ENCODE peak calls at places on chromosomes 13 and 19, in six cellular contexts. One of them, this sample, is unnamed.

GRCh38 chr13:26584713-26585112 is 27.2 kb downstream of the WASF3 start:
- DNase-seq in AG09309: peak; percentile 55
- DNase-seq in thoracic aorta: no peak
- DNase-seq in mucosa of descending colon: no peak
- DNase-seq in BJ: peak; percentile 46
- DNase-seq in endothelial cell: no peak
- DNase-seq in this sample: no peak

GRCh38 chr19:39109641-39110040 is 15.9 kb upstream of the PAK4 start:
- DNase-seq in AG09309: no peak
- DNase-seq in thoracic aorta: no peak
- DNase-seq in mucosa of descending colon: no peak
- DNase-seq in BJ: no peak
- DNase-seq in endothelial cell: no peak
- DNase-seq in this sample: no peak

GRCh38 chr19:35512831-35513230 is 618 bp downstream of the DMKN start:
- DNase-seq in AG09309: no peak
- DNase-seq in thoracic aorta: no peak
- DNase-seq in mucosa of descending colon: no peak
- DNase-seq in BJ: no peak
- DNase-seq in endothelial cell: no peak
- DNase-seq in this sample: no peak

GRCh38 chr19:294819-295686 is 3.9 kb upstream of the PLPP2 start:
- DNase-seq in AG09309: no peak
- DNase-seq in thoracic aorta: no peak
- DNase-seq in mucosa of descending colon: peak; percentile 59
- DNase-seq in BJ: no peak
- DNase-seq in endothelial cell: peak; percentile 72
- DNase-seq in this sample: no peak

GRCh38 chr19:17681505-17682125 is 6.5 kb downstream of the UNC13A start:
- DNase-seq in AG09309: peak; percentile 10
- DNase-seq in thoracic aorta: no peak
- DNase-seq in mucosa of descending colon: peak; percentile 30
- DNase-seq in BJ: no peak
- DNase-seq in endothelial cell: peak; percentile 65
- DNase-seq in this sample: no peak

GRCh38 chr13:20303636-20304035 is 71.5 kb upstream of the GJB6 start:
- DNase-seq in AG09309: peak; percentile 49
- DNase-seq in thoracic aorta: no peak
- DNase-seq in mucosa of descending colon: no peak
- DNase-seq in BJ: peak; percentile 2
- DNase-seq in endothelial cell: no peak
- DNase-seq in this sample: no peak

GRCh38 chr13:111380431-111380830 is 60.0 kb downstream of the TEX29 start:
- DNase-seq in AG09309: no peak
- DNase-seq in thoracic aorta: no peak
- DNase-seq in mucosa of descending colon: no peak
- DNase-seq in BJ: no peak
- DNase-seq in endothelial cell: no peak
- DNase-seq in this sample: no peak

GRCh38 chr19:20968092-20968491 is 45.0 kb downstream of the ZNF85 start:
- DNase-seq in AG09309: no peak
- DNase-seq in thoracic aorta: no peak
- DNase-seq in mucosa of descending colon: no peak
- DNase-seq in BJ: no peak
- DNase-seq in endothelial cell: no peak
- DNase-seq in this sample: no peak

GRCh38 chr19:10390652-10391286 is 10.4 kb upstream of the TYK2 start:
- DNase-seq in AG09309: no peak
- DNase-seq in thoracic aorta: no peak
- DNase-seq in mucosa of descending colon: peak; percentile 90
- DNase-seq in BJ: no peak
- DNase-seq in endothelial cell: peak; percentile 72
- DNase-seq in this sample: peak; percentile 27

GRCh38 chr13:76438050-76438449 is 448.2 kb downstream of the KCTD12 start:
- DNase-seq in AG09309: no peak
- DNase-seq in thoracic aorta: no peak
- DNase-seq in mucosa of descending colon: no peak
- DNase-seq in BJ: no peak
- DNase-seq in endothelial cell: no peak
- DNase-seq in this sample: no peak

GRCh38 chr13:113209336-113209879 is at the start of gene CUL4A:
- DNase-seq in AG09309: no peak
- DNase-seq in thoracic aorta: no peak
- DNase-seq in mucosa of descending colon: peak; percentile 87
- DNase-seq in BJ: no peak
- DNase-seq in endothelial cell: peak; percentile 81
- DNase-seq in this sample: no peak

GRCh38 chr13:40024578-40024952 is 369.1 kb downstream of the COG6 start:
- DNase-seq in AG09309: no peak
- DNase-seq in thoracic aorta: no peak
- DNase-seq in mucosa of descending colon: no peak
- DNase-seq in BJ: no peak
- DNase-seq in endothelial cell: no peak
- DNase-seq in this sample: no peak

GRCh38 chr13:47114030-47114429 is 217.2 kb upstream of the HTR2A start:
- DNase-seq in AG09309: peak; percentile 56
- DNase-seq in thoracic aorta: no peak
- DNase-seq in mucosa of descending colon: no peak
- DNase-seq in BJ: peak; percentile 45
- DNase-seq in endothelial cell: no peak
- DNase-seq in this sample: no peak

GRCh38 chr19:55391702-55392615 is 6.2 kb downstream of the RPL28 start:
- DNase-seq in AG09309: no peak
- DNase-seq in thoracic aorta: no peak
- DNase-seq in mucosa of descending colon: no peak
- DNase-seq in BJ: no peak
- DNase-seq in endothelial cell: no peak
- DNase-seq in this sample: no peak

GRCh38 chr13:31774186-31774585 is 34.9 kb downstream of the RXFP2 start:
- DNase-seq in AG09309: no peak
- DNase-seq in thoracic aorta: no peak
- DNase-seq in mucosa of descending colon: no peak
- DNase-seq in BJ: no peak
- DNase-seq in endothelial cell: no peak
- DNase-seq in this sample: no peak

GRCh38 chr13:51112771-51113170 is 1.7 kb upstream of the C13orf42 start:
- DNase-seq in AG09309: no peak
- DNase-seq in thoracic aorta: no peak
- DNase-seq in mucosa of descending colon: no peak
- DNase-seq in BJ: no peak
- DNase-seq in endothelial cell: no peak
- DNase-seq in this sample: no peak

GRCh38 chr13:51113969-51114368 is 2.9 kb upstream of the C13orf42 start:
- DNase-seq in AG09309: no peak
- DNase-seq in thoracic aorta: no peak
- DNase-seq in mucosa of descending colon: no peak
- DNase-seq in BJ: no peak
- DNase-seq in endothelial cell: no peak
- DNase-seq in this sample: no peak

GRCh38 chr13:51111174-51111573 is at the start of gene C13orf42:
- DNase-seq in AG09309: no peak
- DNase-seq in thoracic aorta: no peak
- DNase-seq in mucosa of descending colon: no peak
- DNase-seq in BJ: no peak
- DNase-seq in endothelial cell: no peak
- DNase-seq in this sample: no peak

GRCh38 chr13:51107996-51108395 is 3.1 kb downstream of the C13orf42 start:
- DNase-seq in AG09309: no peak
- DNase-seq in thoracic aorta: no peak
- DNase-seq in mucosa of descending colon: no peak
- DNase-seq in BJ: no peak
- DNase-seq in endothelial cell: no peak
- DNase-seq in this sample: no peak

GRCh38 chr13:51113186-51113881 is 2.3 kb upstream of the C13orf42 start:
- DNase-seq in AG09309: no peak
- DNase-seq in thoracic aorta: no peak
- DNase-seq in mucosa of descending colon: no peak
- DNase-seq in BJ: no peak
- DNase-seq in endothelial cell: no peak
- DNase-seq in this sample: no peak
- TF ChIP-seq CTCF in AG09309: no peak
- TF ChIP-seq CTCF in thoracic aorta: no peak
- TF ChIP-seq CTCF in mucosa of descending colon: no peak
- TF ChIP-seq CTCF in BJ: no peak
- TF ChIP-seq CTCF in endothelial cell: no peak
- TF ChIP-seq CTCF in this sample: no peak

DNA sequence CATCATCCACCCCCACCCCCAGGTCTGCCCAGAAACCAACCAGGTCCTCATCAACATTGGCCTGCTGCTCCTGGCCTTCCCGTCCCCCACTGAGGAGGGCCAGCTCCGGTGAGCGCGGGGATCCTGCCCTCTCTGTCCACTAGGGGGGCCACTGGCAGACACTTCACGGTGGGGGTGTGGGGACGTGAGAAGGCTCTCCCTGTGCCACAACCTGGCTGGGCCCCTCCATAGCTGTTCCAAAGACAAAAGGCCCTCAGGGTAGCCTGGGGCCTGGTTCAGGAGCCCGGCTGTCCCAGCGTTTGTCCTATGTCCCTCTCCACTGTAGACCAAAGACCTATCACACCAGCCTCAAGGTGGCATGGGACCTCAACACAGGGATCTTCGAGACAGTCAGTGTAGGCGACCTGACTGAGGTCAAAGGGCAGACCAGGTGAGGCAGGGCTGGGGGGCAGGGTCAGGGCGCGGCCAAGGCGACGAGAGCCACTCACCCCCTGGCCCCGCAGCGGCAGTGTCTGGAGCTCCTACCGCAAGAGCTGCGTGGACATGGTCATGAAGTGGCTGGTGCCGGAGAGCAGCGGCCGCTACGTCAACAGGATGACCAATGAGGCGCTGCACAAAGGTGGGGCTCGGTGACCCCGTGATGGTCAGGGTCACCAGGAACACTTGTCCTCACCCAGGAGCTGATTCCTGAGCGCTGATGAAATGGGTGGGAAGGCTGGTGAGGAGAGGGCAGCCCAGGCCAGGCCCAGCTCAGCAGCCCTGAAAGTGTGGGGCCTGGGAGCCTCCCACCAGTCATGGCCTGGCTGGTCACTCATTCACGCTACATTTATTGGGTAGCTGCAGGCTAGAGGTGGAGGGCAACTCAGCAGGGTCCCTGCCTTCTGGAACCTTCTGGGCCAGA is 7.9 kb downstream of the DCAF15 start:
- DNase-seq in AG09309: no peak
- DNase-seq in thoracic aorta: no peak
- DNase-seq in mucosa of descending colon: no peak
- DNase-seq in BJ: no peak
- DNase-seq in endothelial cell: peak; percentile 55
- DNase-seq in this sample: no peak
- TF ChIP-seq CTCF in AG09309: peak; percentile 43
- TF ChIP-seq CTCF in thoracic aorta: no peak
- TF ChIP-seq CTCF in mucosa of descending colon: no peak
- TF ChIP-seq CTCF in BJ: peak; percentile 48
- TF ChIP-seq CTCF in endothelial cell: no peak
- TF ChIP-seq CTCF in this sample: peak; percentile 16

DNA sequence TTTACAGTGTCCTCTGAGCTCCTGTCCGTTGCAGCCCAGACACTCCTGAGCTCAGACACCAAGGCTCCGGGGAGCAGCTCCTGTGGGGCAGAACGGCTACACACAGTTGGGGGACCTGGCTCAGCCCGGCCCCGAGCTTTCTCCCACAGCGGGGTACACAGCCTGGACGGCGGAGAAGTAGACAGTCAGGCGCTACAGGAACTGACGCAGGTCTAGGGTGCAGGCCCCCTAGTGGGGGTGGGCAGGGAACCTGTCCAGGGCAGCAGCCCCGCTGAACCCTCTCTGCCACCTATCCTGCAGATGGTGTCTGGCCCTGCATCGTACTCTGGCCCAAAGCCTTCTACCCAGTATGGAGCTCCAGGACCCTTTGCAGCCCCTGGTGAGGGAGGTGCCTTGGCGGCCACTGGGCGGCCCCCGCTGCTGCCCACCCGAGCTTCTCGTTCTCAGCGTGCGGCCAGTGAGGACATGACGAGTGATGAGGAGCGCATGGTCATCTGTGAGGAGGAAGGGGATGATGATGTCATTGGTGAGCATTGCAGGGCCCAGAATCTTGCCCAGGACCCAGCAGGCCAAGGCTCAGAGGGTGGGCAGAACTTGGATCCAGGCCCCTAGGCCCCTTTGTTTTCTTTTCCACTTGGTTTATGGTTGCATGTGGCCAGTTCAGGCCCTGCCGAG is 12.9 kb upstream of the PRR19 start:
- DNase-seq in AG09309: no peak
- DNase-seq in thoracic aorta: no peak
- DNase-seq in mucosa of descending colon: no peak
- DNase-seq in BJ: no peak
- DNase-seq in endothelial cell: no peak
- DNase-seq in this sample: no peak
- TF ChIP-seq CTCF in AG09309: no peak
- TF ChIP-seq CTCF in thoracic aorta: no peak
- TF ChIP-seq CTCF in mucosa of descending colon: no peak
- TF ChIP-seq CTCF in BJ: no peak
- TF ChIP-seq CTCF in endothelial cell: no peak
- TF ChIP-seq CTCF in this sample: no peak

DNA sequence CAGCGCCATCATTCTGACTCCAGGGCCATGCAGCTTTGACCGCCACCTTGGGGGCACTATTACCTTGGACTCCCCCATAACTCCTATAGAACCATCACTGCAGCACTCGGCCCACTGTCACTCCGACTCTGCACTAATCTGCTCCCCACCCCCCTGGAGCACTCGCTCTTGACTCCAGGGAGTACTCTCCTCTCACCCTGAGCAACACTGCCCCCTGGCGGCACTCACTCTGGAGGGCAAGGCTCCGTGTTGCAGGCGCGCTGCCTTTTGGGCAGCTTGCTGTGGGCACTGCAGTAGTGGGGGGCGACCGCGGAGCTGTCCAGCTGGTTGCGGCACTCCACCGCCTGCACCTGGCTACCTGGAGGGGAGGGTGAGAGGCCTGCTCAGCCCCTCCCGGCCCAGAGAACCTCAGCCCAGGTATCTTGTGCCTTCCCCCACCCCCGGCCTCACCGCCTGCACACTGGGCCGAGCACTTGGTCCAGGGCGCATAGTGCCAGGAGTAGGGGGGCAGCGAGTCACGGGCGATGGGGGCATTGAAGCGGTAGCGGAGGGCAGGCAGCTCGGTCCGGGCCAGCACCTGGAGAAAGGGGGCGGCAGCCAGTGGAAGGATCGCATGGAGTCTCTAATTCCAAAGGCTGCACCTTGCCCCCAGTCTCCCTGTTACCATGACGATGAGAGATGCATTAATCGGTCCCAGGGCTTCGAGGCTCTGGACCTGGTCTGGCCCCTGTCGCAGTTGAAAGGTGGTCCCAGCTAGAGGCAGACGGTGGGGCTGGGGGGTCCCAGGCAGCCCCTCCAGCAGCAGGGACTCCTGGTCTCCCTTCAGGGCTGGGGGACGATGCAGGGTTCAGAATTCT is 8.9 kb upstream of the MYO1F start:
- DNase-seq in AG09309: no peak
- DNase-seq in thoracic aorta: no peak
- DNase-seq in mucosa of descending colon: peak; percentile 74
- DNase-seq in BJ: no peak
- DNase-seq in endothelial cell: peak; percentile 82
- DNase-seq in this sample: no peak
- TF ChIP-seq CTCF in AG09309: peak; percentile 57
- TF ChIP-seq CTCF in thoracic aorta: peak; percentile 40
- TF ChIP-seq CTCF in mucosa of descending colon: peak; percentile 68
- TF ChIP-seq CTCF in BJ: peak; percentile 62
- TF ChIP-seq CTCF in endothelial cell: peak; percentile 81
- TF ChIP-seq CTCF in this sample: peak; percentile 58

GRCh38 chr19:1466018-1466460 is 13.0 kb downstream of the C19orf25 start:
- DNase-seq in AG09309: no peak
- DNase-seq in thoracic aorta: no peak
- DNase-seq in mucosa of descending colon: no peak
- DNase-seq in BJ: no peak
- DNase-seq in endothelial cell: no peak
- DNase-seq in this sample: no peak
- TF ChIP-seq CTCF in AG09309: no peak
- TF ChIP-seq CTCF in thoracic aorta: no peak
- TF ChIP-seq CTCF in mucosa of descending colon: no peak
- TF ChIP-seq CTCF in BJ: no peak
- TF ChIP-seq CTCF in endothelial cell: peak; percentile 12
- TF ChIP-seq CTCF in this sample: no peak

This sample was measured in AG09319.